ENCODE peak calls at places on chromosomes 13 and 19, in six cellular contexts. One of them, this sample, is unnamed.

GRCh38 chr13:44932850-44933251 is 56.4 kb downstream of the NUFIP1 start:
- DNase-seq in COLO829: no peak
- DNase-seq in GDM1: no peak
- DNase-seq in nephron progenitor cell: no peak
- DNase-seq in K562: no peak
- DNase-seq in type B pancreatic cell: no peak
- DNase-seq in this sample: no peak

GRCh38 chr13:60837806-60838205 is 440.8 kb downstream of the TDRD3 start:
- DNase-seq in COLO829: no peak
- DNase-seq in GDM1: no peak
- DNase-seq in nephron progenitor cell: no peak
- DNase-seq in K562: no peak
- DNase-seq in type B pancreatic cell: no peak
- DNase-seq in this sample: no peak

GRCh38 chr13:83423361-83423760 is 458.9 kb downstream of the SLITRK1 start:
- DNase-seq in COLO829: no peak
- DNase-seq in GDM1: no peak
- DNase-seq in nephron progenitor cell: no peak
- DNase-seq in K562: no peak
- DNase-seq in type B pancreatic cell: no peak
- DNase-seq in this sample: no peak

GRCh38 chr19:17944301-17944700 is 11.5 kb downstream of the CCDC124 start:
- DNase-seq in COLO829: no peak
- DNase-seq in GDM1: no peak
- DNase-seq in nephron progenitor cell: no peak
- DNase-seq in K562: no peak
- DNase-seq in type B pancreatic cell: no peak
- DNase-seq in this sample: no peak

GRCh38 chr13:40479196-40479845 is 187.1 kb downstream of the FOXO1 start:
- DNase-seq in COLO829: no peak
- DNase-seq in GDM1: no peak
- DNase-seq in nephron progenitor cell: no peak
- DNase-seq in K562: no peak
- DNase-seq in type B pancreatic cell: no peak
- DNase-seq in this sample: no peak

GRCh38 chr19:18204394-18205179 is 745 bp upstream of the RAB3A start:
- DNase-seq in COLO829: no peak
- DNase-seq in GDM1: peak; percentile 72
- DNase-seq in nephron progenitor cell: peak; percentile 84
- DNase-seq in K562: no peak
- DNase-seq in type B pancreatic cell: no peak
- DNase-seq in this sample: peak; percentile 33

GRCh38 chr19:12938536-12939291 is at the start of gene CALR:
- DNase-seq in COLO829: no peak
- DNase-seq in GDM1: no peak
- DNase-seq in nephron progenitor cell: no peak
- DNase-seq in K562: peak; percentile 64
- DNase-seq in type B pancreatic cell: no peak
- DNase-seq in this sample: no peak

GRCh38 chr13:43205421-43205820 is 182.0 kb downstream of the DNAJC15 start:
- DNase-seq in COLO829: no peak
- DNase-seq in GDM1: no peak
- DNase-seq in nephron progenitor cell: no peak
- DNase-seq in K562: no peak
- DNase-seq in type B pancreatic cell: no peak
- DNase-seq in this sample: no peak

GRCh38 chr13:24688901-24689300 is 8.7 kb downstream of the ATP12A start:
- DNase-seq in COLO829: no peak
- DNase-seq in GDM1: no peak
- DNase-seq in nephron progenitor cell: no peak
- DNase-seq in K562: no peak
- DNase-seq in type B pancreatic cell: no peak
- DNase-seq in this sample: no peak

GRCh38 chr13:112994084-112994780 is 25.2 kb downstream of the MCF2L start:
- DNase-seq in COLO829: no peak
- DNase-seq in GDM1: no peak
- DNase-seq in nephron progenitor cell: no peak
- DNase-seq in K562: no peak
- DNase-seq in type B pancreatic cell: no peak
- DNase-seq in this sample: no peak

GRCh38 chr19:48933382-48933932 is at the start of gene DHDH:
- DNase-seq in COLO829: peak; percentile 41
- DNase-seq in GDM1: peak; percentile 39
- DNase-seq in nephron progenitor cell: peak; percentile 92
- DNase-seq in K562: peak; percentile 95
- DNase-seq in type B pancreatic cell: peak; percentile 84
- DNase-seq in this sample: peak; percentile 72

GRCh38 chr19:5485286-5485636 is 30.0 kb downstream of the ZNRF4 start:
- DNase-seq in COLO829: no peak
- DNase-seq in GDM1: no peak
- DNase-seq in nephron progenitor cell: no peak
- DNase-seq in K562: no peak
- DNase-seq in type B pancreatic cell: no peak
- DNase-seq in this sample: no peak

GRCh38 chr19:49552749-49553148 is 24.9 kb downstream of the RCN3 start:
- DNase-seq in COLO829: no peak
- DNase-seq in GDM1: no peak
- DNase-seq in nephron progenitor cell: no peak
- DNase-seq in K562: no peak
- DNase-seq in type B pancreatic cell: no peak
- DNase-seq in this sample: no peak